ENCODE peak calls at places on chromosomes 3 and 15, in seven cellular contexts. P is stromal cell of bone marrow; N is uterus; W is stimulated activated CD4-positive, alpha-beta T cell treated with anti-CD3 and anti-CD28 coated beads, TNF-alpha, amount 100 ng/mL, for 4 hours; L is SHP77; E is caudate nucleus; U is ELR. S is an unnamed sample.

GRCh38 chr3:127299276-127299675 is 11.4 kb upstream of the PRR20G start:
- DNase-seq in P (no peak), N (no peak), W (no peak), L (no peak), E (no peak), U (no peak), S (no peak)

GRCh38 chr15:71278989-71279756 is 163.9 kb downstream of the THSD4 start:
- DNase-seq in P (peak), N (peak), W (no peak), L (peak), E (no peak), U (peak), S (no peak)

GRCh38 chr3:64530434-64531049 is 157.3 kb downstream of the ADAMTS9 start:
- DNase-seq in P (peak), N (peak), W (no peak), L (peak), E (no peak), U (peak), S (no peak)

GRCh38 chr3:99499235-99499798 is 139.1 kb upstream of the COL8A1 start:
- DNase-seq in P (peak), N (no peak), W (no peak), L (peak), E (no peak), U (peak), S (no peak)

GRCh38 chr3:112990672-112991602 is at the start of gene GTPBP8:
- DNase-seq in P (peak), N (peak), W (peak), L (peak), E (peak), U (peak), S (peak)

GRCh38 chr3:46667061-46667621 is 26.3 kb downstream of the ALS2CL start:
- DNase-seq in P (no peak), N (peak), W (no peak), L (no peak), E (no peak), U (no peak), S (no peak)

GRCh38 chr3:13655074-13655913 is 106.4 kb downstream of the FBLN2 start:
- DNase-seq in P (no peak), N (no peak), W (no peak), L (peak), E (no peak), U (peak), S (peak)

GRCh38 chr3:188956839-188957489 is 214.8 kb upstream of the TPRG1 start:
- DNase-seq in P (peak), N (peak), W (no peak), L (peak), E (peak), U (peak), S (no peak)

GRCh38 chr3:72889310-72890165 is 1.7 kb downstream of the GXYLT2 start:
- DNase-seq in P (no peak), N (no peak), W (no peak), L (no peak), E (no peak), U (no peak), S (no peak)

GRCh38 chr3:141401584-141402475 is 33.5 kb downstream of the ZBTB38 start:
- DNase-seq in P (no peak), N (peak), W (no peak), L (no peak), E (no peak), U (peak), S (no peak)

GRCh38 chr3:143597774-143598652 is 250.3 kb downstream of the SLC9A9 start:
- DNase-seq in P (no peak), N (no peak), W (no peak), L (no peak), E (no peak), U (no peak), S (no peak)

GRCh38 chr3:183181606-183182005 is 19.1 kb upstream of the LAMP3 start:
- DNase-seq in P (no peak), N (no peak), W (no peak), L (no peak), E (no peak), U (no peak), S (no peak)